ENCODE peak calls at places on chromosome 22, in six cellular contexts. Q, V, I, X, H and T are unnamed samples.

GRCh38 chr22:36419912-36420882 is 32.4 kb upstream of the MYH9 start:
- DNase-seq in V (no peak), Q (no peak), X (no peak), I (no peak), H (no peak), T (no peak)

GRCh38 chr22:17471901-17472566 is 91.3 kb upstream of the SLC25A18 start:
- DNase-seq in X (no peak), I (no peak), V (no peak), Q (no peak), H (no peak), T (no peak)

GRCh38 chr22:49094151-49094550 is 733.5 kb downstream of the BRD1 start:
- DNase-seq in Q (no peak), H (no peak), X (no peak), V (no peak), I (no peak), T (no peak)

GRCh38 chr22:25064894-25065560 is 112.5 kb downstream of the KIAA1671 start:
- DNase-seq in V (no peak), H (no peak), I (no peak), X (no peak), Q (no peak), T (no peak)

GRCh38 chr22:23401111-23401909 is 178.8 kb downstream of the IGLL1 start:
- DNase-seq in V (no peak), I (peak), Q (no peak), H (no peak), X (no peak), T (no peak)

GRCh38 chr22:19448076-19448607 is 631 bp upstream of the C22orf39 start:
- DNase-seq in H (peak), Q (peak), V (no peak), I (peak), X (no peak), T (no peak)

GRCh38 chr22:49645791-49646550 is 181.7 kb downstream of the BRD1 start:
- DNase-seq in Q (no peak), H (no peak), X (no peak), I (no peak), V (no peak), T (no peak)

GRCh38 chr22:46071451-46072029 is 78.8 kb upstream of the PPARA start:
- DNase-seq in X (peak), H (peak), Q (peak), V (peak), I (peak), T (no peak)

GRCh38 chr22:44098966-44099530 is 74.9 kb downstream of the PARVB start:
- DNase-seq in V (no peak), Q (no peak), X (no peak), I (no peak), H (no peak), T (no peak)

GRCh38 chr22:37235897-37236607 is 8.0 kb downstream of the RAC2 start:
- DNase-seq in Q (no peak), I (no peak), V (no peak), X (no peak), H (no peak), T (no peak)

GRCh38 chr22:46090051-46090591 is 60.2 kb upstream of the PPARA start:
- DNase-seq in Q (no peak), X (no peak), H (no peak), V (no peak), I (no peak), T (no peak)